ENCODE peak calls at places on chromosomes 16 and 17, in four cellular contexts. One of them, this sample, is unnamed.

GRCh38 chr17:78722101-78722761 is 59.8 kb downstream of the CYTH1 start:
- DNase-seq in brain microvascular endothelial cell: no peak
- DNase-seq in tibial artery: no peak
- DNase-seq in CD8-positive, alpha-beta memory T cell: no peak
- DNase-seq in this sample: peak; percentile 69

GRCh38 chr17:68513932-68514331 is 1.7 kb downstream of the PRKAR1A start:
- DNase-seq in brain microvascular endothelial cell: no peak
- DNase-seq in tibial artery: no peak
- DNase-seq in CD8-positive, alpha-beta memory T cell: no peak
- DNase-seq in this sample: no peak

GRCh38 chr16:19136549-19137196 is 22.9 kb downstream of the ITPRIPL2 start:
- DNase-seq in brain microvascular endothelial cell: no peak
- DNase-seq in tibial artery: peak; percentile 76
- DNase-seq in CD8-positive, alpha-beta memory T cell: no peak
- DNase-seq in this sample: peak; percentile 80

GRCh38 chr17:45946841-45947256 is 52.2 kb upstream of the STH start:
- DNase-seq in brain microvascular endothelial cell: no peak
- DNase-seq in tibial artery: no peak
- DNase-seq in CD8-positive, alpha-beta memory T cell: no peak
- DNase-seq in this sample: no peak

GRCh38 chr17:66843606-66844005 is 8.7 kb downstream of the CACNG5 start:
- DNase-seq in brain microvascular endothelial cell: no peak
- DNase-seq in tibial artery: no peak
- DNase-seq in CD8-positive, alpha-beta memory T cell: no peak
- DNase-seq in this sample: no peak

GRCh38 chr16:88194397-88195020 is 188.2 kb upstream of the ZNF469 start:
- DNase-seq in brain microvascular endothelial cell: no peak
- DNase-seq in tibial artery: no peak
- DNase-seq in CD8-positive, alpha-beta memory T cell: no peak
- DNase-seq in this sample: no peak

GRCh38 chr17:33989357-33990148 is 265.5 kb upstream of the CCL2 start:
- DNase-seq in brain microvascular endothelial cell: no peak
- DNase-seq in tibial artery: no peak
- DNase-seq in CD8-positive, alpha-beta memory T cell: no peak
- DNase-seq in this sample: no peak

GRCh38 chr17:63356275-63356905 is 89.7 kb downstream of the CYB561 start:
- DNase-seq in brain microvascular endothelial cell: peak; percentile 76
- DNase-seq in tibial artery: no peak
- DNase-seq in CD8-positive, alpha-beta memory T cell: no peak
- DNase-seq in this sample: no peak

GRCh38 chr17:72446525-72447250 is 325.9 kb downstream of the SOX9 start:
- DNase-seq in brain microvascular endothelial cell: no peak
- DNase-seq in tibial artery: no peak
- DNase-seq in CD8-positive, alpha-beta memory T cell: no peak
- DNase-seq in this sample: no peak

GRCh38 chr16:56912746-56913703 is 18.9 kb upstream of the HERPUD1 start:
- DNase-seq in brain microvascular endothelial cell: peak; percentile 45
- DNase-seq in tibial artery: peak; percentile 61
- DNase-seq in CD8-positive, alpha-beta memory T cell: no peak
- DNase-seq in this sample: no peak

GRCh38 chr17:77304746-77305473 is 164.1 kb downstream of the SEC14L1 start:
- DNase-seq in brain microvascular endothelial cell: no peak
- DNase-seq in tibial artery: no peak
- DNase-seq in CD8-positive, alpha-beta memory T cell: no peak
- DNase-seq in this sample: no peak

GRCh38 chr17:28755486-28755885 is 11.7 kb downstream of the TRAF4 start:
- DNase-seq in brain microvascular endothelial cell: no peak
- DNase-seq in tibial artery: no peak
- DNase-seq in CD8-positive, alpha-beta memory T cell: no peak
- DNase-seq in this sample: peak; percentile 17

GRCh38 chr16:58197314-58198012 is 443 bp downstream of the CSNK2A2 start:
- DNase-seq in brain microvascular endothelial cell: no peak
- DNase-seq in tibial artery: no peak
- DNase-seq in CD8-positive, alpha-beta memory T cell: no peak
- DNase-seq in this sample: no peak

GRCh38 chr16:20538181-20538580 is 38.0 kb downstream of the ACSM2B start:
- DNase-seq in brain microvascular endothelial cell: no peak
- DNase-seq in tibial artery: no peak
- DNase-seq in CD8-positive, alpha-beta memory T cell: no peak
- DNase-seq in this sample: no peak

GRCh38 chr16:88940196-88941050 is 36.6 kb downstream of the CBFA2T3 start:
- DNase-seq in brain microvascular endothelial cell: no peak
- DNase-seq in tibial artery: no peak
- DNase-seq in CD8-positive, alpha-beta memory T cell: no peak
- DNase-seq in this sample: no peak

GRCh38 chr16:51640196-51640595 is 489.1 kb upstream of the SALL1 start:
- DNase-seq in brain microvascular endothelial cell: no peak
- DNase-seq in tibial artery: no peak
- DNase-seq in CD8-positive, alpha-beta memory T cell: no peak
- DNase-seq in this sample: no peak

GRCh38 chr17:74089869-74090464 is 113.5 kb upstream of the RPL38 start:
- DNase-seq in brain microvascular endothelial cell: peak; percentile 11
- DNase-seq in tibial artery: no peak
- DNase-seq in CD8-positive, alpha-beta memory T cell: no peak
- DNase-seq in this sample: peak; percentile 72

GRCh38 chr17:69450857-69451410 is 36.4 kb downstream of the MAP2K6 start:
- DNase-seq in brain microvascular endothelial cell: peak; percentile 12
- DNase-seq in tibial artery: no peak
- DNase-seq in CD8-positive, alpha-beta memory T cell: no peak
- DNase-seq in this sample: no peak

GRCh38 chr17:38572665-38573365 is 32.9 kb downstream of the SRCIN1 start:
- DNase-seq in brain microvascular endothelial cell: no peak
- DNase-seq in tibial artery: no peak
- DNase-seq in CD8-positive, alpha-beta memory T cell: no peak
- DNase-seq in this sample: no peak

GRCh38 chr16:11994187-11995119 is 17.9 kb downstream of the SNX29 start:
- DNase-seq in brain microvascular endothelial cell: no peak
- DNase-seq in tibial artery: peak; percentile 73
- DNase-seq in CD8-positive, alpha-beta memory T cell: no peak
- DNase-seq in this sample: no peak

GRCh38 chr16:67029249-67030096 is 524 bp downstream of the CBFB start:
- DNase-seq in brain microvascular endothelial cell: peak; percentile 34
- DNase-seq in tibial artery: peak; percentile 82
- DNase-seq in CD8-positive, alpha-beta memory T cell: peak; percentile 67
- DNase-seq in this sample: peak; percentile 91

GRCh38 chr16:59510008-59510424 is 775.9 kb upstream of the GOT2 start:
- DNase-seq in brain microvascular endothelial cell: no peak
- DNase-seq in tibial artery: no peak
- DNase-seq in CD8-positive, alpha-beta memory T cell: no peak
- DNase-seq in this sample: no peak

GRCh38 chr17:36547776-36548175 is 3.1 kb downstream of the GGNBP2 start:
- DNase-seq in brain microvascular endothelial cell: no peak
- DNase-seq in tibial artery: no peak
- DNase-seq in CD8-positive, alpha-beta memory T cell: no peak
- DNase-seq in this sample: no peak
- H3K4me3 ChIP-seq in brain microvascular endothelial cell: peak overlapping the region; percentile 15
- H3K4me3 ChIP-seq in tibial artery: no peak overlapping the region
- H3K4me3 ChIP-seq in CD8-positive, alpha-beta memory T cell: no peak overlapping the region
- H3K4me3 ChIP-seq in this sample: no peak overlapping the region

GRCh38 chr17:44204453-44204882 is 4.8 kb upstream of the ATXN7L3 start:
- DNase-seq in brain microvascular endothelial cell: peak; percentile 48
- DNase-seq in tibial artery: no peak
- DNase-seq in CD8-positive, alpha-beta memory T cell: no peak
- DNase-seq in this sample: no peak
- H3K27ac ChIP-seq in brain microvascular endothelial cell: no peak overlapping the region
- H3K27ac ChIP-seq in tibial artery: no peak overlapping the region
- H3K27ac ChIP-seq in CD8-positive, alpha-beta memory T cell: no peak overlapping the region
- H3K27ac ChIP-seq in this sample: no peak overlapping the region

DNA sequence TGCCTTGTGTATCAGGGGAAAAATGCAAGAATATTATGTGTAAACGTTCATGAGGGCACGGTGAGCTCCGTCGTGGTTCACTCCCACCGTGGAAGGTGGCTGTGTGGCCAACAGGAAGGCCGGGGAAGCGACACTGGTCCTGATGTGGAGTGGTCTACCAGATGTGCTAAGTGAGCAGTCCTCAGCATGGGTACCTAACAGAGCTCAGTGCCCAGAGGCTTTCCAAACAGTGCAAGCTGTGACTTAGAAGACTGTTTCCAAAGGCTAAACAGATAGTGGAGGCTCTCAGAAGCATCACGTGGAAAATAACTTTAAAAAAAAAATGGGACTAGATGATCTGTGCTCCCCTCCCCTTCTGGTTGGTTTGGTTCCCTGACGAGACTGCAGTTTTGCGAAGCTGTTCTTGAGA is 199.3 kb upstream of the CHMP6 start:
- DNase-seq in brain microvascular endothelial cell: peak; percentile 41
- DNase-seq in tibial artery: no peak
- DNase-seq in CD8-positive, alpha-beta memory T cell: no peak
- DNase-seq in this sample: peak; percentile 73
- H3K4me3 ChIP-seq in brain microvascular endothelial cell: no peak overlapping the region
- H3K4me3 ChIP-seq in tibial artery: no peak overlapping the region
- H3K4me3 ChIP-seq in CD8-positive, alpha-beta memory T cell: no peak overlapping the region
- H3K4me3 ChIP-seq in this sample: no peak overlapping the region

DNA sequence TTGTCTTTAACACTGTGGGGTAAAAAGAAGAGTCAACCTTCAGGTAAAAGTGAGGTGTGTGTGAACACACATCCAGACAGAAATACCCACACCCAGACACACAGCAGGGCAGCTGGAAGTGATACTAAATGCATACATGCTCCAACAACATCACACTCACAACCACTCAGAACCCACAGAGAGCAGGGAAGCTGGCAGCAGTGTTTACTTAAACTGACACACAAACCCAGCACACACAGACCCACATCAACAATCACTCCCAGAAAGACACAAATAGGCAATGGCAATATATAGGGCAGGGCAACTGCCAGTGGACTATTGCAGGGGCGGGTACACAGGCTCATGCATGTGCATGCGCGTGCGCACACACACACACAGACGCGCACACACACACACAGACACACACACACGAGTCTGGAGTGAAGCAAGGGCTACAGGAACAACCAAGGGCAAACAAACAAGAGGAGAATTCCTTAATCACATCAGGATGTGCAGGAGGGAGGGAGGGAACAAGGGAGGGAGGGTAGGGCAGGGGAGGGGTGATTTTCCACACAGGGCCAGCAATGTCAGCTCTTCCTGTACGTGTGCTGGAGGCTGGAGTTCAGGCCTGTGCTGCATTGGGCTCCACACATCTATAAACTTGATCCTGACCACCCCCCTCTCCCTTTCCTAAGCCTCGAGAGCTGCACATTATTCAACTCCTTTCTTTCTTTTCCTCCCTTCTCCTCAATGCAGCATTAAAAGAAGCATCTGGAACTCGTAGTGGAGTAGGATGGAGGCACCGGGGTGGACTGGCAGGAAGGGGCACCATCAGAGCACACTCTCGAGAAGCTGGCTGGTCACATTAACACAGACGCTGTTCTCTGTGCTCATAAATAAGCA is 30.1 kb downstream of the HIC1 start:
- DNase-seq in brain microvascular endothelial cell: peak; percentile 64
- DNase-seq in tibial artery: no peak
- DNase-seq in CD8-positive, alpha-beta memory T cell: no peak
- DNase-seq in this sample: no peak
- H3K27ac ChIP-seq in brain microvascular endothelial cell: peak overlapping the region; percentile 80
- H3K27ac ChIP-seq in tibial artery: peak overlapping the region; percentile 53
- H3K27ac ChIP-seq in CD8-positive, alpha-beta memory T cell: no peak overlapping the region
- H3K27ac ChIP-seq in this sample: no peak overlapping the region

GRCh38 chr17:39775075-39775474 is 37.3 kb downstream of the GRB7 start:
- DNase-seq in brain microvascular endothelial cell: no peak
- DNase-seq in tibial artery: no peak
- DNase-seq in CD8-positive, alpha-beta memory T cell: no peak
- DNase-seq in this sample: no peak
- H3K4me3 ChIP-seq in brain microvascular endothelial cell: no peak overlapping the region
- H3K4me3 ChIP-seq in tibial artery: no peak overlapping the region
- H3K4me3 ChIP-seq in CD8-positive, alpha-beta memory T cell: peak overlapping the region; percentile 47
- H3K4me3 ChIP-seq in this sample: no peak overlapping the region

GRCh38 chr16:48619547-48619946 is 9.6 kb upstream of the N4BP1 start:
- DNase-seq in brain microvascular endothelial cell: no peak
- DNase-seq in tibial artery: no peak
- DNase-seq in CD8-positive, alpha-beta memory T cell: no peak
- DNase-seq in this sample: no peak

GRCh38 chr16:48622456-48623303 is 12.7 kb upstream of the N4BP1 start:
- DNase-seq in brain microvascular endothelial cell: no peak
- DNase-seq in tibial artery: no peak
- DNase-seq in CD8-positive, alpha-beta memory T cell: no peak
- DNase-seq in this sample: no peak

GRCh38 chr16:48627148-48627547 is 17.2 kb upstream of the N4BP1 start:
- DNase-seq in brain microvascular endothelial cell: no peak
- DNase-seq in tibial artery: peak; percentile 13
- DNase-seq in CD8-positive, alpha-beta memory T cell: no peak
- DNase-seq in this sample: no peak

GRCh38 chr16:48620445-48620844 is 10.5 kb upstream of the N4BP1 start:
- DNase-seq in brain microvascular endothelial cell: no peak
- DNase-seq in tibial artery: no peak
- DNase-seq in CD8-positive, alpha-beta memory T cell: no peak
- DNase-seq in this sample: no peak

DNA sequence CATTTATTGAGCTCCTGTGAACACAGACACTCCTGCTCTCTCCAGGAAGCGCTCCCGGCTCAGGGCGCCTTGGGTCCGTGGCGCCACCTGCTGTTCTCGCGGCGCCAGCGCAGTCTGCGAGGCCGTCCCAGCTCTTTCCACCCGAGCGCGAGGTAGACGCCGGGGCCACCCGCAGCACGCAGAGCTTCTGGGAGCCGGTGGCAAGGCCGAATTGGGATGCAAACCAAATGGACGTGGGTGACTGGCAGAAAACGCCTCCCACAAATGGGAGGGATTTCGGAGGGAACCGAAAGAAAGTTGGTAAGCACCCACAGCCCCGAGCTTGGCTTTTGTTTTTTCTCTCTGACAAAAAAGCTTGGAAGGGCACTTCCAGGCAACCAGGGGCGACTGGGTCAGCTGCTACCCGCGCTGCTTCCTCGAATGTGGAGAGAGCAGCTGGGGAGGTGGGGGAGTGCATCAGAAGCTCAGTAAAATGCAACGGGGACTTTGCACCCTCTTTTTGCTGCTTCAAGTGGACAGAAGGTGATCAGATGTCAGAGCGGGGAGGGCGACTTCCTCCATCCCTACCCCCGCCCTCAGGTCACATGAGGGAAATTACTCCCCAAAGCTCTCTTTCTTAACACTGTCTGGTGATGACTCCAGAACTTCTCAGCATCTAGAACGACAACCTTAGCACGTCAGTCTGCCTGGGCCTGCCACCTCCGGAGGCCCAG is 13.5 kb upstream of the N4BP1 start:
- DNase-seq in brain microvascular endothelial cell: peak; percentile 63
- DNase-seq in tibial artery: peak; percentile 91
- DNase-seq in CD8-positive, alpha-beta memory T cell: peak; percentile 71
- DNase-seq in this sample: peak; percentile 92
- H3K27ac ChIP-seq in brain microvascular endothelial cell: no peak overlapping the region
- H3K27ac ChIP-seq in tibial artery: peak overlapping the region; percentile 68
- H3K27ac ChIP-seq in CD8-positive, alpha-beta memory T cell: no peak overlapping the region
- H3K27ac ChIP-seq in this sample: peak overlapping the region; percentile 4

GRCh38 chr17:81701288-81702071 is 1.7 kb upstream of the MRPL12 start:
- DNase-seq in brain microvascular endothelial cell: no peak
- DNase-seq in tibial artery: no peak
- DNase-seq in CD8-positive, alpha-beta memory T cell: no peak
- DNase-seq in this sample: no peak
- H3K4me3 ChIP-seq in brain microvascular endothelial cell: peak overlapping the region; percentile 17
- H3K4me3 ChIP-seq in tibial artery: peak overlapping the region; percentile 82
- H3K4me3 ChIP-seq in CD8-positive, alpha-beta memory T cell: no peak overlapping the region
- H3K4me3 ChIP-seq in this sample: no peak overlapping the region

GRCh38 chr16:64397945-64398508 is 723.8 kb downstream of the CDH11 start:
- DNase-seq in brain microvascular endothelial cell: peak; percentile 45
- DNase-seq in tibial artery: no peak
- DNase-seq in CD8-positive, alpha-beta memory T cell: no peak
- DNase-seq in this sample: no peak
- H3K27ac ChIP-seq in brain microvascular endothelial cell: peak overlapping the region; percentile 21
- H3K27ac ChIP-seq in tibial artery: no peak overlapping the region
- H3K27ac ChIP-seq in CD8-positive, alpha-beta memory T cell: no peak overlapping the region
- H3K27ac ChIP-seq in this sample: no peak overlapping the region

GRCh38 chr17:8662076-8662831 is 31.7 kb upstream of the MYH10 start:
- DNase-seq in brain microvascular endothelial cell: no peak
- DNase-seq in tibial artery: no peak
- DNase-seq in CD8-positive, alpha-beta memory T cell: no peak
- DNase-seq in this sample: no peak
- H3K4me3 ChIP-seq in brain microvascular endothelial cell: no peak overlapping the region
- H3K4me3 ChIP-seq in tibial artery: no peak overlapping the region
- H3K4me3 ChIP-seq in CD8-positive, alpha-beta memory T cell: no peak overlapping the region
- H3K4me3 ChIP-seq in this sample: no peak overlapping the region

This sample was measured in aorta.